ENCODE peak calls at places on chromosome 1, in four cellular contexts. One of them, this sample, is unnamed.

GRCh38 chr1:168408531-168409242 is 128.0 kb downstream of the TBX19 start:
- DNase-seq in HepG2: peak; percentile 31
- DNase-seq in GM12878: peak; percentile 42
- DNase-seq in K562: no peak
- DNase-seq in this sample: no peak

GRCh38 chr1:214515544-214516433 is 35.6 kb downstream of the PTPN14 start:
- DNase-seq in HepG2: no peak
- DNase-seq in GM12878: no peak
- DNase-seq in K562: no peak
- DNase-seq in this sample: no peak

GRCh38 chr1:204513117-204513716 is 3.0 kb upstream of the MDM4 start:
- DNase-seq in HepG2: no peak
- DNase-seq in GM12878: peak; percentile 88
- DNase-seq in K562: no peak
- DNase-seq in this sample: no peak

GRCh38 chr1:33943978-33944377 is 80.1 kb downstream of the HMGB4 start:
- DNase-seq in HepG2: no peak
- DNase-seq in GM12878: no peak
- DNase-seq in K562: no peak
- DNase-seq in this sample: no peak

GRCh38 chr1:156493154-156493631 is 7.4 kb downstream of the MEF2D start:
- DNase-seq in HepG2: no peak
- DNase-seq in GM12878: no peak
- DNase-seq in K562: no peak
- DNase-seq in this sample: no peak

GRCh38 chr1:180236698-180237509 is 6.8 kb downstream of the LHX4 start:
- DNase-seq in HepG2: no peak
- DNase-seq in GM12878: no peak
- DNase-seq in K562: no peak
- DNase-seq in this sample: no peak

GRCh38 chr1:85850238-85850637 is 142.0 kb upstream of the ZNHIT6 start:
- DNase-seq in HepG2: peak; percentile 1
- DNase-seq in GM12878: no peak
- DNase-seq in K562: no peak
- DNase-seq in this sample: no peak

GRCh38 chr1:10824821-10825540 is 28.5 kb upstream of the CASZ1 start:
- DNase-seq in HepG2: no peak
- DNase-seq in GM12878: no peak
- DNase-seq in K562: no peak
- DNase-seq in this sample: no peak

GRCh38 chr1:218374401-218374848 is 29.3 kb downstream of the TGFB2 start:
- DNase-seq in HepG2: no peak
- DNase-seq in GM12878: no peak
- DNase-seq in K562: no peak
- DNase-seq in this sample: no peak

GRCh38 chr1:220203816-220204215 is 68.4 kb downstream of the RAB3GAP2 start:
- DNase-seq in HepG2: no peak
- DNase-seq in GM12878: no peak
- DNase-seq in K562: no peak
- DNase-seq in this sample: no peak

GRCh38 chr1:227763246-227764018 is 28.2 kb downstream of the SNAP47 start:
- DNase-seq in HepG2: no peak
- DNase-seq in GM12878: no peak
- DNase-seq in K562: no peak
- DNase-seq in this sample: no peak

GRCh38 chr1:201702936-201703335 is 126.0 kb upstream of the IPO9 start:
- DNase-seq in HepG2: no peak
- DNase-seq in GM12878: no peak
- DNase-seq in K562: peak; percentile 39
- DNase-seq in this sample: no peak
- TF ChIP-seq FOXM1 in HepG2: no peak
- TF ChIP-seq FOXM1 in GM12878: no peak
- TF ChIP-seq FOXM1 in K562: no peak
- TF ChIP-seq FOXM1 in this sample: no peak

GRCh38 chr1:145750444-145750843 is 31.1 kb downstream of the CD160 start:
- DNase-seq in HepG2: no peak
- DNase-seq in GM12878: no peak
- DNase-seq in K562: no peak
- DNase-seq in this sample: no peak
- TF ChIP-seq SP1 in HepG2: no peak
- TF ChIP-seq SP1 in GM12878: no peak
- TF ChIP-seq SP1 in K562: no peak
- TF ChIP-seq SP1 in this sample: no peak

DNA sequence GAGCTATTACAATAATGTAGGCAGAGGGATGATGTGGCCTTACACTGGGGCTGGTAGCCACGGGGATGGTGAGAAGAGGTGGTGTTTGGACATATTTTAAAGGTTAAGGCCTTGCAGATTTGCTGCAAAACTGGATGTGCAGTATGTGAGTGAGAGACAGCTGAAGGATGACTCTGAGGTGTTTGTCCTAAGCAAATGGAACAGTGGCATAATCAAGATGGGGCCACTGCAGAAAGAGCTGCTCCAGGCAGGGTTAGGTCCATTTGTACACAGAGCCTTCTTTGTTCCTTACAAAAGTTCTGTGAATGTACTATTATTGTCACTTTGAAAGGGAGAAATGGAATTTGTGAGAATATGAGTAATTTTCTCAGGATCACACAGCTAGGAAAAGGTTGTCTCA is 220.4 kb upstream of the ZP4 start:
- DNase-seq in HepG2: no peak
- DNase-seq in GM12878: no peak
- DNase-seq in K562: no peak
- DNase-seq in this sample: no peak
- TF ChIP-seq FOXM1 in HepG2: no peak
- TF ChIP-seq FOXM1 in GM12878: no peak
- TF ChIP-seq FOXM1 in K562: no peak
- TF ChIP-seq FOXM1 in this sample: no peak

DNA sequence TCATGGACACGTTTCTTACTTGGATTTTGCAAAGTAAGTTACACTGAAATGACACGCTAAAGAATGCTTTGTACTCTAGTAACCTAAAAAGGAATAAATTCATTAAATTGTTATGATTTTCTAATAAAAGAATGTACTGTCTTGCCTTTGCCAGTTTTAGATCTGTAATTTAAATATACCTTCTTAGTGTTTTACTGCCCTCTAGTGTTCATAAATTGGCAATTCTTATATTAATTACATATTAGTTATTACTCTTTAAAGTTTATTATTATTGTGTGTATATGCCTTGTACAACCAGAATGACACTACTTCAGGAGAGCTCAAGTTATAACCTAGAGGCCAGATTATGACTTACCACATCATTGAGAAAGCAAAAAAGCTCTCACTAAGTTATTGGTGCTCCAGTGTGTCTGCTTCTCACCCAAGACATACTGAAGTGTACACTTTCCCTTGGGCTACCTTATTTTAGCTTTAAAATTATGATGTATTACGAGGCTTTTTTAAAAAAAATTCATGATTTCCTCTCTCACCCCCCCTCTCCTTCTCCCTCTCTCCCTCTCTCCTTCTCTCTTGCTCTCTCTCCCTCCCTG is 169.9 kb downstream of the HS2ST1 start:
- DNase-seq in HepG2: peak; percentile 4
- DNase-seq in GM12878: no peak
- DNase-seq in K562: no peak
- DNase-seq in this sample: no peak
- TF ChIP-seq SP1 in HepG2: no peak
- TF ChIP-seq SP1 in GM12878: no peak
- TF ChIP-seq SP1 in K562: no peak
- TF ChIP-seq SP1 in this sample: no peak

GRCh38 chr1:6519491-6519934 is 28.0 kb upstream of the PLEKHG5 start:
- DNase-seq in HepG2: no peak
- DNase-seq in GM12878: no peak
- DNase-seq in K562: no peak
- DNase-seq in this sample: no peak
- TF ChIP-seq FOXM1 in HepG2: no peak
- TF ChIP-seq FOXM1 in GM12878: no peak
- TF ChIP-seq FOXM1 in K562: no peak
- TF ChIP-seq FOXM1 in this sample: no peak

GRCh38 chr1:114828251-114828650 is 26.4 kb upstream of the SYCP1 start:
- DNase-seq in HepG2: no peak
- DNase-seq in GM12878: no peak
- DNase-seq in K562: no peak
- DNase-seq in this sample: no peak

GRCh38 chr1:114832057-114832456 is 22.6 kb upstream of the SYCP1 start:
- DNase-seq in HepG2: no peak
- DNase-seq in GM12878: no peak
- DNase-seq in K562: no peak
- DNase-seq in this sample: no peak

GRCh38 chr1:114833421-114833820 is 21.2 kb upstream of the SYCP1 start:
- DNase-seq in HepG2: no peak
- DNase-seq in GM12878: no peak
- DNase-seq in K562: no peak
- DNase-seq in this sample: no peak
- TF ChIP-seq SP1 in HepG2: no peak
- TF ChIP-seq SP1 in GM12878: no peak
- TF ChIP-seq SP1 in K562: no peak
- TF ChIP-seq SP1 in this sample: no peak

GRCh38 chr1:24888061-24888970 is 41.8 kb downstream of the RUNX3 start:
- DNase-seq in HepG2: no peak
- DNase-seq in GM12878: no peak
- DNase-seq in K562: no peak
- DNase-seq in this sample: no peak
- TF ChIP-seq FOXM1 in HepG2: no peak
- TF ChIP-seq FOXM1 in GM12878: no peak
- TF ChIP-seq FOXM1 in K562: no peak
- TF ChIP-seq FOXM1 in this sample: no peak

DNA sequence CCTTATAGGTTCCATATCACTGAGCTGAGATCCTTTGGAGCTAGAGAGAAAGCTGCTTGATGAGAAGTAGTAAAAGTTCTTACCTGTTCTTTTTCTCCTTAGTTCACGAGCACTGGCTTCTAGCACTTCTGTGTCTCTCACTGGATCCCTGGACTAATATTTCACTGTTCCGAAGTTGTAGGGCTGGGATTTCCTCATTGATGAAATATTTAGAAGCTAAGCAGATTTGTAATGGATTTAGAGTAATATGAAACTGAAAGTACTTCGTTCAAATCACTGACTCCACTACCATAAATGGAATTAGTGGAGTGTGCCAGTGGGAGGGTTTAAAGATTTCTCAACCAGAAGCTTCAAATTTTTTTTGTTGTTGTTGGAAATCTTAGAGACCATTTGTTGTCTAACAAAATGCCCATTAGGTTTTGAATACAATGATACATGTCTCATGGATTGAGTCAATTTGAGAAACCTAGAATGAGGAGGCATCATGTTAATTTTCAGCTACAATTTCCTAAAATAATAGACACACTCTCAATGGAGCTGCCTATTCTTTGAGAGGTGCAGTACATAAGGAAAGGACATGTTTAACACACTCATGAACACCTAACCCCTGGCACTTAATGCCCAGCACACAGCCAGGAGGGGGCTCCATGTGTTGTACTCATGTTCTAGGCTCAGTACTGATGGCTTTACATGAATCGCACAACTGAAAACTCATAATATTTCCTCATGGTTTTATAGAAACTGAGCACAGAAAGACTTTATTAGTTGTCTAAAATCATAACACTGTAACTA is at the start of gene GBP1:
- DNase-seq in HepG2: peak; percentile 22
- DNase-seq in GM12878: no peak
- DNase-seq in K562: no peak
- DNase-seq in this sample: no peak
- TF ChIP-seq SP1 in HepG2: no peak
- TF ChIP-seq SP1 in GM12878: no peak
- TF ChIP-seq SP1 in K562: no peak
- TF ChIP-seq SP1 in this sample: no peak